ENCODE peak calls at places on chromosomes 11 and 22, in four cellular contexts. J, T, B and U are unnamed samples.

GRCh38 chr22:47772864-47773263 is 1010.4 kb downstream of the TBC1D22A start:
- DNase-seq in J (no peak), T (no peak), B (no peak), U (no peak)

GRCh38 chr11:94968334-94968958 is 4.9 kb downstream of the CWC15 start:
- DNase-seq in J (peak), T (peak), B (peak), U (no peak)

GRCh38 chr11:108698844-108699642 is 34.2 kb downstream of the DDX10 start:
- DNase-seq in J (no peak), T (no peak), B (no peak), U (no peak)

GRCh38 chr22:39680486-39680885 is 109.9 kb downstream of the CACNA1I start:
- DNase-seq in J (no peak), T (no peak), B (no peak), U (no peak)

GRCh38 chr22:30887861-30888260 is 80.7 kb downstream of the MORC2 start:
- DNase-seq in J (no peak), T (no peak), B (no peak), U (no peak)

GRCh38 chr11:63914896-63915681 is 1.9 kb downstream of the RCOR2 start:
- DNase-seq in J (no peak), T (no peak), B (no peak), U (peak)

GRCh38 chr11:94623120-94623735 is 56.1 kb downstream of the PIWIL4 start:
- DNase-seq in J (peak), T (peak), B (peak), U (peak)

GRCh38 chr11:19187101-19187500 is 14.7 kb downstream of the CSRP3 start:
- DNase-seq in J (no peak), T (no peak), B (no peak), U (no peak)

GRCh38 chr11:122862091-122862490 is 20.5 kb upstream of the JHY start:
- DNase-seq in J (no peak), T (no peak), B (no peak), U (no peak)

GRCh38 chr11:61690706-61691377 is 10.7 kb downstream of the DAGLA start:
- DNase-seq in J (no peak), T (no peak), B (no peak), U (no peak)

GRCh38 chr11:74678591-74679512 is 52.4 kb downstream of the CHRDL2 start:
- DNase-seq in J (no peak), T (no peak), B (no peak), U (no peak)

GRCh38 chr11:74678041-74678440 is 53.2 kb downstream of the CHRDL2 start:
- DNase-seq in J (no peak), T (no peak), B (no peak), U (no peak)

GRCh38 chr11:74680035-74680671 is 51.1 kb downstream of the CHRDL2 start:
- DNase-seq in J (no peak), T (no peak), B (no peak), U (no peak)

GRCh38 chr11:74680703-74681531 is 50.3 kb downstream of the CHRDL2 start:
- DNase-seq in J (no peak), T (no peak), B (no peak), U (no peak)

GRCh38 chr11:74679513-74679865 is 51.7 kb downstream of the CHRDL2 start:
- DNase-seq in J (no peak), T (no peak), B (no peak), U (no peak)
- TF ChIP-seq EZH2phosphoT487 in J (no peak), T (no peak), B (no peak), U (no peak)

DNA sequence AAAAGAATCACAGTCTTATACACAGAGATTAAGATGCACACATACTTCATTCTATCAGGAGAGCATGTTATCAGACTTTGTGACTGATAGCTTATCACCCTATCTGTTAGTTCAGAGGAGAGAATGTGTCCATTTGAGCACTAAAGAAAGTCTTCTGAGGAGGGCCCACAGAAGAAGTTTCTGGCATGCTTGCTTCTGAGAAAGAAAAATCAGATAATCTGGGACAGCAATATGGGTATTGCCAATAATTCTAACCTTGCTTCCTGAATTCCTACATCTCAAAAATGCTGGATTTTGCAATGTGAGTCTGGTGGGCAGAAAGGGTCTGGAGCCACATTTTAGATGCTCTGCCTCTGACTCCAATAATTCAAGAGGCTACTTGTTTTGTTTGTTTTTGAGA is 128.9 kb downstream of the RBFOX2 start:
- DNase-seq in J (no peak), T (no peak), B (no peak), U (no peak)
- TF ChIP-seq EZH2phosphoT487 in J (no peak), T (no peak), B (no peak), U (no peak)

GRCh38 chr22:23774922-23775436 is 2.3 kb downstream of the MMP11 start:
- DNase-seq in J (peak), T (no peak), B (no peak), U (peak)

GRCh38 chr22:23769321-23769965 is 1.7 kb upstream of the CHCHD10 start:
- DNase-seq in J (peak), T (peak), B (no peak), U (no peak)

GRCh38 chr22:23774114-23774921 is 1.7 kb downstream of the MMP11 start:
- DNase-seq in J (peak), T (no peak), B (no peak), U (no peak)

GRCh38 chr22:23773247-23774113 is 831 bp downstream of the MMP11 start:
- DNase-seq in J (peak), T (no peak), B (no peak), U (no peak)

GRCh38 chr22:23772315-23773246 is at the start of gene MMP11:
- DNase-seq in J (peak), T (peak), B (peak), U (peak)
- TF ChIP-seq EZH2phosphoT487 in J (no peak), T (no peak), B (no peak), U (no peak)

GRCh38 chr11:105860105-105860504 is 161.9 kb downstream of the MSANTD4 start:
- DNase-seq in J (no peak), T (no peak), B (no peak), U (no peak)

GRCh38 chr11:105861225-105861624 is 160.8 kb downstream of the MSANTD4 start:
- DNase-seq in J (peak), T (no peak), B (no peak), U (no peak)

GRCh38 chr11:105867742-105868141 is 154.3 kb downstream of the MSANTD4 start:
- DNase-seq in J (no peak), T (no peak), B (no peak), U (no peak)

GRCh38 chr11:105856954-105857353 is 165.1 kb downstream of the MSANTD4 start:
- DNase-seq in J (no peak), T (no peak), B (no peak), U (no peak)

GRCh38 chr11:105862736-105863367 is 159.2 kb downstream of the MSANTD4 start:
- DNase-seq in J (peak), T (peak), B (peak), U (peak)
- TF ChIP-seq EZH2phosphoT487 in J (no peak), T (no peak), B (no peak), U (no peak)

DNA sequence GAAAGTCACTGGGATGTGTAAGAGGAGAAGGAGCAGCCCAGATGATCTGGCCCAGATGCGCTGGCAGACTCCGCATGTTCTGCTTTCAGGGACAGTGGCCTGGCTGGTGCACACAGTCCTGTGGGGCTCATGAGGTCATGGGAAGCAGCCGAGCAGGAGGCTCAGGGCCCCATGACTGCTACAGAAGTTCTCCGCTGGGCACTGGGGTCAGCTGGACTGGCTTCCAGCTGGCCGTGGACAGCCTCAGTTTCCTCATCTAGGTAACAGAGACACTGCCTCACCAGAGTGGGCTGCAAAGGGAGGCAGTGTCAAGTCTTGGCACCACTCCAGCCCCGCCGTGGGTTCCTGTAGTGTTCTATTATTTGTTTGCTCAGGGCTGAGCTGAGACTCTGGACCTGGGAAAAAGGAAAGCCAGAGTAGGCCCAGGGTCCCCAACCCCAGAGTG is 45.1 kb downstream of the MED15 start:
- DNase-seq in J (peak), T (no peak), B (no peak), U (no peak)
- TF ChIP-seq EZH2phosphoT487 in J (no peak), T (no peak), B (no peak), U (no peak)

GRCh38 chr11:48900131-48900800 is 83.4 kb downstream of the TRIM51G start:
- DNase-seq in J (no peak), T (no peak), B (no peak), U (no peak)
- TF ChIP-seq EZH2phosphoT487 in J (no peak), T (no peak), B (no peak), U (no peak)